ENCODE peak calls at places on chromosomes 1 and 21, in eight cellular contexts. O is AML-193; H is stimulated activated CD8-positive, alpha-beta memory T cell treated with anti-CD3 and anti-CD28 coated beads, Interleukin-15, amount 100 ng/mL, for 1 hour; G is COR-L47; M is A549; Z is BJ; V is GM23338; J is tibial artery. D is an unnamed sample.

GRCh38 chr1:186950547-186950946 is 121.8 kb downstream of the PLA2G4A start:
- DNase-seq in O (no peak), H (no peak), G (no peak), M (peak; percentile 61), Z (no peak), V (no peak), J (no peak), D (no peak)

GRCh38 chr1:164767257-164768044 is 208.5 kb downstream of the PBX1 start:
- DNase-seq in O (no peak), H (no peak), G (no peak), M (peak; percentile 86), Z (peak; percentile 76), V (no peak), J (no peak), D (no peak)

GRCh38 chr1:174710868-174711845 is 263.4 kb downstream of the GPR52 start:
- DNase-seq in O (no peak), H (no peak), G (no peak), M (no peak), Z (no peak), V (no peak), J (no peak), D (no peak)

GRCh38 chr1:59698386-59698785 is 116.4 kb upstream of the HOOK1 start:
- DNase-seq in O (no peak), H (no peak), G (no peak), M (no peak), Z (no peak), V (no peak), J (no peak), D (no peak)

GRCh38 chr1:194959795-194960194 is 1648.4 kb downstream of the KCNT2 start:
- DNase-seq in O (no peak), H (no peak), G (no peak), M (no peak), Z (no peak), V (no peak), J (no peak), D (no peak)

GRCh38 chr1:116322752-116323405 is 50.2 kb upstream of the ATP1A1 start:
- DNase-seq in O (no peak), H (no peak), G (no peak), M (no peak), Z (no peak), V (no peak), J (no peak), D (no peak)

GRCh38 chr21:36479415-36480402 is at the start of gene CLDN14:
- DNase-seq in O (no peak), H (no peak), G (no peak), M (no peak), Z (no peak), V (no peak), J (peak; percentile 76), D (no peak)

GRCh38 chr1:96971849-96972602 is 250.4 kb downstream of the PTBP2 start:
- DNase-seq in O (no peak), H (no peak), G (no peak), M (no peak), Z (no peak), V (no peak), J (no peak), D (no peak)

GRCh38 chr1:117341123-117341522 is 26.1 kb upstream of the MAN1A2 start:
- DNase-seq in O (no peak), H (no peak), G (no peak), M (no peak), Z (no peak), V (no peak), J (no peak), D (no peak)

GRCh38 chr1:155107309-155108283 is 20.1 kb upstream of the EFNA1 start:
- DNase-seq in O (no peak), H (no peak), G (no peak), M (no peak), Z (no peak), V (no peak), J (no peak), D (no peak)

GRCh38 chr1:217332426-217333065 is 298.3 kb downstream of the GPATCH2 start:
- DNase-seq in O (no peak), H (no peak), G (peak; percentile 17), M (no peak), Z (no peak), V (no peak), J (no peak), D (peak; percentile 65)

GRCh38 chr1:204688007-204688406 is 2.5 kb upstream of the LRRN2 start:
- DNase-seq in O (no peak), H (no peak), G (no peak), M (no peak), Z (no peak), V (no peak), J (no peak), D (no peak)

GRCh38 chr1:18527514-18527913 is 46.8 kb downstream of the KLHDC7A start:
- DNase-seq in O (no peak), H (no peak), G (no peak), M (no peak), Z (no peak), V (no peak), J (no peak), D (no peak)

GRCh38 chr1:211705439-211706205 is 30.2 kb upstream of the NEK2 start:
- DNase-seq in O (no peak), H (no peak), G (no peak), M (no peak), Z (no peak), V (no peak), J (no peak), D (no peak)

GRCh38 chr1:70084314-70084915 is 121.0 kb downstream of the LRRC40 start:
- DNase-seq in O (no peak), H (no peak), G (no peak), M (no peak), Z (no peak), V (no peak), J (no peak), D (no peak)

GRCh38 chr21:25421327-25422028 is 185.8 kb downstream of the MRPL39 start:
- DNase-seq in O (peak; percentile 84), H (peak; percentile 2), G (peak; percentile 14), M (peak; percentile 14), Z (no peak), V (peak; percentile 90), J (no peak), D (peak; percentile 35)

GRCh38 chr1:209647212-209647611 is 5.0 kb downstream of the LAMB3 start:
- DNase-seq in O (no peak), H (no peak), G (no peak), M (no peak), Z (no peak), V (no peak), J (no peak), D (no peak)

GRCh38 chr1:29912413-29912812 is 676.1 kb downstream of the PTPRU start:
- DNase-seq in O (peak; percentile 1), H (no peak), G (peak; percentile 53), M (peak; percentile 29), Z (no peak), V (no peak), J (no peak), D (peak; percentile 2)

GRCh38 chr21:39647476-39647875 is 34.7 kb downstream of the B3GALT5 start:
- DNase-seq in O (no peak), H (no peak), G (no peak), M (no peak), Z (no peak), V (no peak), J (no peak), D (no peak)

GRCh38 chr1:230753586-230754251 is 6.5 kb downstream of the CAPN9 start:
- DNase-seq in O (no peak), H (no peak), G (peak; percentile 84), M (no peak), Z (no peak), V (peak; percentile 91), J (no peak), D (peak; percentile 93)

GRCh38 chr1:165215676-165216075 is 140.8 kb downstream of the LMX1A start:
- DNase-seq in O (no peak), H (no peak), G (no peak), M (no peak), Z (no peak), V (no peak), J (no peak), D (no peak)

D was measured in T47D.